ENCODE peak calls at places on chromosome 14, in nine cellular contexts. M is ovary, L is pancreas, G is tibial nerve, U is PC-9, C is adrenal gland, Z is hepatocyte, D is A673, Q is transverse colon. N is an unnamed sample.

GRCh38 chr14:102317564-102318248 is 1.8 kb upstream of the ZNF839 start:
- DNase-seq in Q (peak; percentile 54), C (no peak), G (no peak), L (no peak), Z (peak; percentile 45), U (peak; percentile 37), D (peak; percentile 83), M (no peak), N (no peak)

GRCh38 chr14:37515761-37516160 is 79.3 kb downstream of the FOXA1 start:
- DNase-seq in M (no peak), U (no peak), L (no peak), Z (no peak), C (no peak), Q (no peak), D (no peak), G (no peak), N (no peak)

GRCh38 chr14:24721772-24722171 is 87.8 kb upstream of the GZMB start:
- DNase-seq in C (no peak), G (no peak), M (no peak), U (no peak), Z (no peak), D (no peak), L (no peak), Q (no peak), N (no peak)

GRCh38 chr14:59262717-59263469 is 74.4 kb downstream of the DAAM1 start:
- DNase-seq in L (no peak), Z (peak; percentile 61), D (no peak), C (no peak), Q (peak; percentile 61), G (no peak), M (no peak), U (no peak), N (no peak)

GRCh38 chr14:25381498-25381897 is 331.6 kb upstream of the STXBP6 start:
- DNase-seq in L (no peak), Q (no peak), D (peak; percentile 75), G (no peak), U (no peak), M (no peak), C (no peak), Z (peak; percentile 8), N (no peak)

GRCh38 chr14:30108975-30109700 is 181.5 kb upstream of the PRKD1 start:
- DNase-seq in C (no peak), M (no peak), Z (no peak), Q (no peak), G (no peak), U (no peak), L (no peak), D (no peak), N (peak; percentile 30)

GRCh38 chr14:95190346-95190840 is 33.1 kb upstream of the DICER1 start:
- DNase-seq in Q (no peak), G (no peak), M (no peak), D (no peak), L (no peak), U (no peak), Z (no peak), C (no peak), N (peak; percentile 40)

GRCh38 chr14:58922211-58922940 is 266.1 kb upstream of the DAAM1 start:
- DNase-seq in C (no peak), U (no peak), G (no peak), L (no peak), M (no peak), Q (no peak), D (no peak), Z (no peak), N (peak; percentile 56)

GRCh38 chr14:57066463-57066862 is 202.2 kb downstream of the EXOC5 start:
- DNase-seq in L (no peak), D (no peak), Z (no peak), C (no peak), M (no peak), Q (no peak), U (no peak), G (no peak), N (no peak)

GRCh38 chr14:57068511-57068910 is 200.2 kb downstream of the EXOC5 start:
- DNase-seq in D (no peak), M (no peak), Z (no peak), L (no peak), G (no peak), C (no peak), U (no peak), Q (no peak), N (no peak)

GRCh38 chr14:57069702-57070101 is 199.0 kb downstream of the EXOC5 start:
- DNase-seq in G (no peak), L (no peak), Q (no peak), U (no peak), C (no peak), Z (no peak), D (no peak), M (no peak), N (no peak)

GRCh38 chr14:57071639-57072038 is 197.1 kb downstream of the EXOC5 start:
- DNase-seq in C (no peak), L (no peak), M (no peak), G (no peak), U (no peak), D (peak; percentile 89), Z (no peak), Q (no peak), N (no peak)

GRCh38 chr14:57066887-57067513 is 201.7 kb downstream of the EXOC5 start:
- DNase-seq in M (peak; percentile 55), G (no peak), L (peak; percentile 48), C (peak; percentile 25), Z (peak; percentile 65), D (peak; percentile 94), Q (peak; percentile 54), U (peak; percentile 18), N (peak; percentile 0)
- TF ChIP-seq CTCF in M (no peak), G (peak; percentile 47), L (peak; percentile 27), C (no peak), Z (peak; percentile 83), D (peak; percentile 96), Q (peak; percentile 37), U (peak; percentile 28), N (peak; percentile 34)

DNA sequence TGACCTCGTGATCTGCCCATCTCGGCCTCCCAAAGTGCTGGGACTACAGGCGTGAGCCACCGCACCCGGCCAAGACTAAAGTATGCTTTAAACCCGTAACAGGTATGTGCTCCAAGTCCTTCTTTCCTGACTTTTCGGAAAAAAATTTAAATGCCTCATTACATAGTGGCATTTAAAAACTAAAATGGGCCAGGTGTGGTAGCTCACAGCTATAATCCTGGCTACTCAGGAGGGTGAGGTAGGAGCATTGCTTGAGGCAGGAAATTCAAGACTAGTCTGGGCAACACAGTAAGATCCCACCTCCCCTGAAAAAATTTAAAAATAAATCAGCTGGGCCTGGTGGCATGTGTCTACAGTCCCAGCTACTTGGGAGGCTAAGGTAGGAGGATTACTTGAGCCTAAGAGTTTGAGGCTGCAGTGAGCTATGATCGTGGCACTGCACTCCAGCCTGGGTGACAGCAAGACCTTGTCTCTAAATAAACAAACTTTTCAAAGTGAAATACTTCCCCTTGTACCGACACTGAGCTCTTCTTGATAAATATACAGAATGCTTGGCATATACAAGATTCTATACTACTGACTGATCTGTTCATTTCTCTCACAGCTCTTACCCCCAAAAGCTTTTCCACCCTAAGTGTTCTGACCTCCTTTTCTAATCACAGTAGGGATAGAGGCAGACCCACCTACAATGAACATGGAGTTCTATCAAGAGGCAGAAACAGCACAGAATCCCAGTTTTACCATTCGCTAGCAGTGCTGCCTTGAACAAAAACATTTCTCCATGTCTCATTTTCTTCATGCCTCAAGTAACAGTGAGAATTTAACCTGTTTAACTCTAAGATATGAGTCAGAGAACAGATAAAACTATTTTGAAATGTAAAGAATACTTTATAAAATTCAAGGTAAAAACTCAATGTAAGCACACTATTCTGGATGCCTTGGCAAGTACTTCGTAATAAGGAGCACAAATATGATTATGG is 7.9 kb downstream of the PPP4R3A start:
- DNase-seq in U (no peak), L (no peak), Q (no peak), D (no peak), G (no peak), Z (no peak), C (no peak), M (no peak), N (no peak)
- H3K4me1 ChIP-seq in U (no peaks in the 10 kb centered on the region), L (peaks cover 6% of the 10 kb centered on the region), Q (peaks cover 3% of the 10 kb centered on the region), D (peaks cover 4% of the 10 kb centered on the region), G (peaks cover 75% of the 10 kb centered on the region), Z (peaks cover 4% of the 10 kb centered on the region), C (peaks cover 11% of the 10 kb centered on the region), M (peaks cover 18% of the 10 kb centered on the region), N (no peaks in the 10 kb centered on the region)

GRCh38 chr14:100901391-100902183 is 1.9 kb downstream of the RTL1 start:
- DNase-seq in L (peak; percentile 18), D (no peak), M (peak; percentile 39), Z (no peak), G (no peak), C (peak; percentile 27), Q (no peak), U (no peak), N (no peak)

GRCh38 chr14:100903672-100904185 is at the start of gene RTL1:
- DNase-seq in D (no peak), G (no peak), C (peak; percentile 23), M (peak; percentile 33), U (no peak), Q (no peak), Z (no peak), L (no peak), N (no peak)

GRCh38 chr14:100902792-100903191 is 730 bp downstream of the RTL1 start:
- DNase-seq in D (no peak), Z (peak; percentile 45), C (no peak), Q (no peak), G (no peak), L (peak; percentile 9), U (no peak), M (no peak), N (no peak)

GRCh38 chr14:100900837-100901390 is 2.6 kb downstream of the RTL1 start:
- DNase-seq in C (peak; percentile 84), Z (peak; percentile 80), U (peak; percentile 10), M (peak; percentile 74), D (peak; percentile 33), L (peak; percentile 30), Q (peak; percentile 50), G (no peak), N (no peak)

GRCh38 chr14:100902295-100902694 is 1.2 kb downstream of the RTL1 start:
- DNase-seq in G (no peak), Q (no peak), U (no peak), L (peak; percentile 7), C (peak; percentile 19), D (no peak), M (peak; percentile 31), Z (peak; percentile 53), N (no peak)
- TF ChIP-seq CTCF in G (no peak), Q (no peak), U (peak; percentile 31), L (no peak), C (no peak), D (no peak), M (no peak), Z (peak; percentile 46), N (no peak)

GRCh38 chr14:35401853-35402252 is 2.7 kb downstream of the NFKBIA start:
- DNase-seq in L (no peak), C (peak; percentile 52), Z (no peak), D (no peak), M (peak; percentile 73), U (no peak), Q (no peak), G (no peak), N (no peak)

GRCh38 chr14:35401422-35401729 is 3.2 kb downstream of the NFKBIA start:
- DNase-seq in Q (no peak), M (no peak), G (no peak), U (no peak), C (no peak), D (no peak), Z (no peak), L (no peak), N (no peak)

GRCh38 chr14:35400707-35401421 is 3.7 kb downstream of the NFKBIA start:
- DNase-seq in Q (peak; percentile 33), L (peak; percentile 34), G (no peak), M (no peak), Z (peak; percentile 35), C (peak; percentile 50), D (peak; percentile 33), U (no peak), N (no peak)

GRCh38 chr14:35398095-35398584 is 6.4 kb downstream of the NFKBIA start:
- DNase-seq in L (no peak), Q (no peak), C (no peak), M (peak; percentile 28), D (no peak), G (no peak), Z (peak; percentile 46), U (no peak), N (no peak)

GRCh38 chr14:35399083-35399807 is 5.3 kb downstream of the NFKBIA start:
- DNase-seq in L (no peak), M (peak; percentile 38), G (no peak), U (no peak), Z (peak; percentile 34), C (peak; percentile 58), D (no peak), Q (no peak), N (no peak)
- H3K4me1 ChIP-seq in L (peaks cover 9% of the 10 kb centered on the region), M (peaks cover 13% of the 10 kb centered on the region), G (peaks cover 46% of the 10 kb centered on the region), U (peaks cover 36% of the 10 kb centered on the region), Z (peaks cover 34% of the 10 kb centered on the region), C (peaks cover 7% of the 10 kb centered on the region), D (peaks cover 29% of the 10 kb centered on the region), Q (peaks cover 5% of the 10 kb centered on the region), N (peaks cover 10% of the 10 kb centered on the region)